ENCODE peak calls at places on chromosome 19, in seven cellular contexts. Q, T, V, M, O, U and B are unnamed samples.

GRCh38 chr19:17289489-17289888 is 7.8 kb downstream of the ANKLE1 start:
- DNase-seq in Q (peak; percentile 89), V (peak; percentile 14), T (no peak), O (no peak), U (peak; percentile 83), M (peak; percentile 85), B (peak; percentile 81)

GRCh38 chr19:45159971-45160324 is 834 bp downstream of the NKPD1 start:
- DNase-seq in T (no peak), M (no peak), V (no peak), U (no peak), Q (no peak), O (no peak), B (no peak)

GRCh38 chr19:35715981-35716734 is 1.6 kb upstream of the KMT2B start:
- DNase-seq in T (peak; percentile 22), O (no peak), M (peak; percentile 44), V (no peak), U (no peak), Q (no peak), B (peak; percentile 56)

GRCh38 chr19:35347171-35347929 is at the start of gene FFAR1:
- DNase-seq in V (no peak), U (no peak), M (no peak), Q (peak; percentile 78), O (no peak), T (peak; percentile 37), B (peak; percentile 81)

GRCh38 chr19:46478356-46478986 is 7.1 kb upstream of the PNMA8A start:
- DNase-seq in V (no peak), M (no peak), U (no peak), T (no peak), Q (no peak), O (no peak), B (peak; percentile 31)

GRCh38 chr19:48405850-48406249 is 12.4 kb downstream of the GRIN2D start:
- DNase-seq in T (no peak), U (no peak), Q (peak; percentile 51), M (no peak), V (peak; percentile 31), O (no peak), B (no peak)

GRCh38 chr19:13091400-13092161 is 11.1 kb downstream of the LYL1 start:
- DNase-seq in M (peak; percentile 52), O (no peak), Q (no peak), V (peak; percentile 43), U (peak; percentile 58), T (no peak), B (no peak)

GRCh38 chr19:18948075-18948975 is 7.3 kb upstream of the HOMER3 start:
- DNase-seq in M (no peak), V (no peak), U (no peak), Q (no peak), T (no peak), O (no peak), B (no peak)

GRCh38 chr19:47081095-47081494 is 32.5 kb downstream of the ZC3H4 start:
- DNase-seq in O (no peak), U (no peak), T (no peak), V (no peak), Q (no peak), M (no peak), B (no peak)

GRCh38 chr19:16330368-16330801 is 5.8 kb downstream of the KLF2 start:
- DNase-seq in V (peak; percentile 99), T (peak; percentile 90), Q (peak; percentile 76), O (peak; percentile 91), M (peak; percentile 83), U (no peak), B (peak; percentile 93)

GRCh38 chr19:55137915-55138314 is 11.1 kb downstream of the TNNT1 start:
- DNase-seq in O (no peak), T (no peak), M (no peak), Q (no peak), V (no peak), U (no peak), B (no peak)

GRCh38 chr19:18696023-18696422 is 12.5 kb downstream of the CRTC1 start:
- DNase-seq in M (no peak), U (no peak), V (no peak), O (no peak), T (no peak), Q (no peak), B (no peak)

GRCh38 chr19:55647732-55648656 is at the start of gene CCDC106:
- DNase-seq in M (peak; percentile 75), U (peak; percentile 81), V (no peak), Q (peak; percentile 57), T (peak; percentile 71), O (no peak), B (peak; percentile 61)

GRCh38 chr19:5637971-5638370 is 15.1 kb downstream of the SAFB start:
- DNase-seq in T (no peak), V (no peak), Q (no peak), U (no peak), O (no peak), M (no peak), B (no peak)

GRCh38 chr19:49602806-49603205 is 11.8 kb downstream of the PRR12 start:
- DNase-seq in T (no peak), M (no peak), O (no peak), Q (no peak), V (no peak), U (no peak), B (no peak)

GRCh38 chr19:39411832-39412099 is 703 bp upstream of the PLEKHG2 start:
- DNase-seq in V (peak; percentile 93), M (peak; percentile 86), T (peak; percentile 97), U (peak; percentile 84), Q (peak; percentile 57), O (peak; percentile 85), B (peak; percentile 95)

GRCh38 chr19:4034048-4035017 is 26.8 kb downstream of the PIAS4 start:
- DNase-seq in V (no peak), T (no peak), Q (no peak), U (no peak), M (no peak), O (no peak), B (no peak)

GRCh38 chr19:39500543-39500942 is 1.8 kb downstream of the DLL3 start:
- DNase-seq in Q (no peak), T (no peak), V (no peak), O (no peak), M (no peak), U (no peak), B (no peak)

GRCh38 chr19:38290631-38291147 is 13.4 kb upstream of the C19orf33 start:
- DNase-seq in O (no peak), Q (no peak), T (no peak), M (peak; percentile 89), U (no peak), V (peak; percentile 84), B (no peak)

GRCh38 chr19:2491130-2491801 is 15.3 kb downstream of the GADD45B start:
- DNase-seq in Q (no peak), M (peak; percentile 93), O (no peak), V (peak; percentile 98), U (no peak), T (no peak), B (no peak)

GRCh38 chr19:8585057-8585893 is 8.0 kb upstream of the MYO1F start:
- DNase-seq in U (no peak), V (no peak), M (no peak), O (no peak), Q (no peak), T (no peak), B (no peak)

GRCh38 chr19:5247957-5248705 is 92.5 kb downstream of the PTPRS start:
- DNase-seq in T (no peak), O (no peak), V (no peak), M (no peak), U (no peak), Q (no peak), B (no peak)